ENCODE peak calls at places on chromosome 19, in five cellular contexts. One of them, this sample, is unnamed.

GRCh38 chr19:6838062-6838655 is 49.2 kb upstream of the ADGRE1 start:
- DNase-seq in HCT116: no peak
- DNase-seq in esophagus muscularis mucosa: no peak
- DNase-seq in A549: no peak
- DNase-seq in ovary: no peak
- DNase-seq in this sample: no peak

GRCh38 chr19:41479757-41480191 is 36.8 kb downstream of the ERICH4 start:
- DNase-seq in HCT116: no peak
- DNase-seq in esophagus muscularis mucosa: no peak
- DNase-seq in A549: peak
- DNase-seq in ovary: peak
- DNase-seq in this sample: no peak

GRCh38 chr19:17394891-17395415 is 957 bp upstream of the CCDC194 start:
- DNase-seq in HCT116: peak
- DNase-seq in esophagus muscularis mucosa: no peak
- DNase-seq in A549: peak
- DNase-seq in ovary: peak
- DNase-seq in this sample: no peak

GRCh38 chr19:5926641-5927438 is 12.8 kb downstream of the CAPS start:
- DNase-seq in HCT116: no peak
- DNase-seq in esophagus muscularis mucosa: no peak
- DNase-seq in A549: no peak
- DNase-seq in ovary: no peak
- DNase-seq in this sample: no peak

GRCh38 chr19:30739394-30739793 is 367.2 kb downstream of the ZNF536 start:
- DNase-seq in HCT116: no peak
- DNase-seq in esophagus muscularis mucosa: no peak
- DNase-seq in A549: no peak
- DNase-seq in ovary: no peak
- DNase-seq in this sample: peak

GRCh38 chr19:17716309-17716929 is 2.9 kb upstream of the MAP1S start:
- DNase-seq in HCT116: no peak
- DNase-seq in esophagus muscularis mucosa: no peak
- DNase-seq in A549: no peak
- DNase-seq in ovary: no peak
- DNase-seq in this sample: no peak

GRCh38 chr19:16886305-16886880 is 2.4 kb upstream of the F2RL3 start:
- DNase-seq in HCT116: no peak
- DNase-seq in esophagus muscularis mucosa: no peak
- DNase-seq in A549: peak
- DNase-seq in ovary: no peak
- DNase-seq in this sample: peak

GRCh38 chr19:39078436-39079200 is 5.5 kb upstream of the ACP7 start:
- DNase-seq in HCT116: peak
- DNase-seq in esophagus muscularis mucosa: no peak
- DNase-seq in A549: peak
- DNase-seq in ovary: no peak
- DNase-seq in this sample: no peak

GRCh38 chr19:40674291-40674690 is 16.2 kb downstream of the NUMBL start:
- DNase-seq in HCT116: no peak
- DNase-seq in esophagus muscularis mucosa: no peak
- DNase-seq in A549: no peak
- DNase-seq in ovary: no peak
- DNase-seq in this sample: no peak

GRCh38 chr19:6402834-6403608 is 10.1 kb upstream of the GTF2F1 start:
- DNase-seq in HCT116: no peak
- DNase-seq in esophagus muscularis mucosa: no peak
- DNase-seq in A549: no peak
- DNase-seq in ovary: no peak
- DNase-seq in this sample: no peak

GRCh38 chr19:11410682-11411081 is 8.4 kb downstream of the RGL3 start:
- DNase-seq in HCT116: no peak
- DNase-seq in esophagus muscularis mucosa: no peak
- DNase-seq in A549: peak
- DNase-seq in ovary: no peak
- DNase-seq in this sample: no peak

GRCh38 chr19:16026756-16027155 is 49.5 kb upstream of the TPM4 start:
- DNase-seq in HCT116: no peak
- DNase-seq in esophagus muscularis mucosa: no peak
- DNase-seq in A549: no peak
- DNase-seq in ovary: no peak
- DNase-seq in this sample: no peak

GRCh38 chr19:4267901-4268815 is 10.9 kb upstream of the SHD start:
- DNase-seq in HCT116: no peak
- DNase-seq in esophagus muscularis mucosa: no peak
- DNase-seq in A549: no peak
- DNase-seq in ovary: no peak
- DNase-seq in this sample: no peak

GRCh38 chr19:29598036-29598435 is 8.0 kb upstream of the POP4 start:
- DNase-seq in HCT116: no peak
- DNase-seq in esophagus muscularis mucosa: no peak
- DNase-seq in A549: no peak
- DNase-seq in ovary: no peak
- DNase-seq in this sample: no peak

GRCh38 chr19:9139609-9140158 is 513 bp upstream of the ZNF317 start:
- DNase-seq in HCT116: no peak
- DNase-seq in esophagus muscularis mucosa: no peak
- DNase-seq in A549: no peak
- DNase-seq in ovary: no peak
- DNase-seq in this sample: no peak
- H3K4me3 ChIP-seq in HCT116: peak
- H3K4me3 ChIP-seq in esophagus muscularis mucosa: peak
- H3K4me3 ChIP-seq in A549: peak
- H3K4me3 ChIP-seq in ovary: peak
- H3K4me3 ChIP-seq in this sample: peak

GRCh38 chr19:2243274-2244121 is 5.6 kb upstream of the AMH start:
- DNase-seq in HCT116: no peak
- DNase-seq in esophagus muscularis mucosa: no peak
- DNase-seq in A549: no peak
- DNase-seq in ovary: no peak
- DNase-seq in this sample: no peak

GRCh38 chr19:2242811-2243210 is 6.2 kb downstream of the SF3A2 start:
- DNase-seq in HCT116: no peak
- DNase-seq in esophagus muscularis mucosa: no peak
- DNase-seq in A549: no peak
- DNase-seq in ovary: no peak
- DNase-seq in this sample: no peak

GRCh38 chr19:2240881-2241760 is 4.5 kb downstream of the SF3A2 start:
- DNase-seq in HCT116: no peak
- DNase-seq in esophagus muscularis mucosa: no peak
- DNase-seq in A549: no peak
- DNase-seq in ovary: no peak
- DNase-seq in this sample: no peak

GRCh38 chr19:2244122-2244411 is 5.1 kb upstream of the AMH start:
- DNase-seq in HCT116: no peak
- DNase-seq in esophagus muscularis mucosa: no peak
- DNase-seq in A549: no peak
- DNase-seq in ovary: no peak
- DNase-seq in this sample: no peak

GRCh38 chr19:2242092-2242537 is 5.5 kb downstream of the SF3A2 start:
- DNase-seq in HCT116: no peak
- DNase-seq in esophagus muscularis mucosa: no peak
- DNase-seq in A549: no peak
- DNase-seq in ovary: no peak
- DNase-seq in this sample: no peak
- TF ChIP-seq POLR2A in HCT116: no peak
- TF ChIP-seq POLR2A in esophagus muscularis mucosa: no peak
- TF ChIP-seq POLR2A in A549: no peak
- TF ChIP-seq POLR2A in ovary: no peak
- TF ChIP-seq POLR2A in this sample: no peak

DNA sequence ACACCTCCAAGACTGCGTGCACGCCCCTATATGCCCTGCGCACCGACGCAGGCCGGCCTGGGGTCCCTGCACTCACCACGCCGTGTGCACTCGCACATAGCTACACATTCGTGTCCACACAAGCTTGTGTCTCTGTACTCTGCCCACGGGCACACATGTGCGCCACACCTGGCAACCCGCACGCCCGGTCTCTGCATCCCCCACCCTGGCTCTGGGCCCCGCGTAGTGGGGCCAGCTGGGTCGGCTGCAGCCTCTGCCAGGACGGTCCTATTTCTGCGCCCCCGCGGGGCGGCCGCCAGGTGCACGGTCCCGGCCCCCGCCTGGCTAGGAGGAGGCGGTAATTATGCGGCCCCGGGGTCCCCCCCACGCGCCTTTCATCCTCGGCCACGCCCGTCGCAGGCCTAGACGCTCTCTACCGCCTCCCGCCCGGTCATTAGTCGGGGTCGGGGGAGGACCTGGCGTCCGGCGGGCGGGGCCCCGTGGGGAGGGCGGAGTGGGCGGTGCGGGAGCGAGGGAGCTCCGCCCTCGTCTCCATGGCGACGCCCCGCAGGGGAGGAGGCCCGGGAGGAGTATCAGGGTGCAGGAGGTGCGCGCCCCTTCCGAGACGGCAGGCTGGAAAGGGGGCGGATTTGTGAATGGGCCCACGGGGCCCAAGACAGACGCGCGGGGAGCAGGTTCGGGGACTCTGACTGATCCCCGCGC is 2.9 kb upstream of the CIRBP start:
- DNase-seq in HCT116: no peak
- DNase-seq in esophagus muscularis mucosa: no peak
- DNase-seq in A549: peak
- DNase-seq in ovary: peak
- DNase-seq in this sample: peak
- TF ChIP-seq CTCF in HCT116: no peak
- TF ChIP-seq CTCF in esophagus muscularis mucosa: no peak
- TF ChIP-seq CTCF in A549: no peak
- TF ChIP-seq CTCF in ovary: no peak
- TF ChIP-seq CTCF in this sample: no peak

GRCh38 chr19:54465367-54466109 is 2.0 kb upstream of the LENG9 start:
- DNase-seq in HCT116: no peak
- DNase-seq in esophagus muscularis mucosa: no peak
- DNase-seq in A549: no peak
- DNase-seq in ovary: peak
- DNase-seq in this sample: no peak
- H3K4me3 ChIP-seq in HCT116: no peak
- H3K4me3 ChIP-seq in esophagus muscularis mucosa: peak
- H3K4me3 ChIP-seq in A549: peak
- H3K4me3 ChIP-seq in ovary: no peak
- H3K4me3 ChIP-seq in this sample: no peak

GRCh38 chr19:35153701-35154534 is 617 bp upstream of the FXYD5 start:
- DNase-seq in HCT116: no peak
- DNase-seq in esophagus muscularis mucosa: no peak
- DNase-seq in A549: peak
- DNase-seq in ovary: no peak
- DNase-seq in this sample: no peak

GRCh38 chr19:35154535-35155406 is at the start of gene FXYD5:
- DNase-seq in HCT116: no peak
- DNase-seq in esophagus muscularis mucosa: no peak
- DNase-seq in A549: peak
- DNase-seq in ovary: no peak
- DNase-seq in this sample: peak

GRCh38 chr19:35155981-35156672 is 1.6 kb downstream of the FXYD5 start:
- DNase-seq in HCT116: no peak
- DNase-seq in esophagus muscularis mucosa: no peak
- DNase-seq in A549: no peak
- DNase-seq in ovary: no peak
- DNase-seq in this sample: no peak

GRCh38 chr19:35156673-35157014 is 2.1 kb downstream of the FXYD5 start:
- DNase-seq in HCT116: no peak
- DNase-seq in esophagus muscularis mucosa: no peak
- DNase-seq in A549: no peak
- DNase-seq in ovary: no peak
- DNase-seq in this sample: no peak

GRCh38 chr19:35155441-35155840 is 906 bp downstream of the FXYD5 start:
- DNase-seq in HCT116: no peak
- DNase-seq in esophagus muscularis mucosa: no peak
- DNase-seq in A549: no peak
- DNase-seq in ovary: no peak
- DNase-seq in this sample: no peak
- TF ChIP-seq POLR2A in HCT116: no peak
- TF ChIP-seq POLR2A in esophagus muscularis mucosa: no peak
- TF ChIP-seq POLR2A in A549: no peak
- TF ChIP-seq POLR2A in ovary: no peak
- TF ChIP-seq POLR2A in this sample: no peak

DNA sequence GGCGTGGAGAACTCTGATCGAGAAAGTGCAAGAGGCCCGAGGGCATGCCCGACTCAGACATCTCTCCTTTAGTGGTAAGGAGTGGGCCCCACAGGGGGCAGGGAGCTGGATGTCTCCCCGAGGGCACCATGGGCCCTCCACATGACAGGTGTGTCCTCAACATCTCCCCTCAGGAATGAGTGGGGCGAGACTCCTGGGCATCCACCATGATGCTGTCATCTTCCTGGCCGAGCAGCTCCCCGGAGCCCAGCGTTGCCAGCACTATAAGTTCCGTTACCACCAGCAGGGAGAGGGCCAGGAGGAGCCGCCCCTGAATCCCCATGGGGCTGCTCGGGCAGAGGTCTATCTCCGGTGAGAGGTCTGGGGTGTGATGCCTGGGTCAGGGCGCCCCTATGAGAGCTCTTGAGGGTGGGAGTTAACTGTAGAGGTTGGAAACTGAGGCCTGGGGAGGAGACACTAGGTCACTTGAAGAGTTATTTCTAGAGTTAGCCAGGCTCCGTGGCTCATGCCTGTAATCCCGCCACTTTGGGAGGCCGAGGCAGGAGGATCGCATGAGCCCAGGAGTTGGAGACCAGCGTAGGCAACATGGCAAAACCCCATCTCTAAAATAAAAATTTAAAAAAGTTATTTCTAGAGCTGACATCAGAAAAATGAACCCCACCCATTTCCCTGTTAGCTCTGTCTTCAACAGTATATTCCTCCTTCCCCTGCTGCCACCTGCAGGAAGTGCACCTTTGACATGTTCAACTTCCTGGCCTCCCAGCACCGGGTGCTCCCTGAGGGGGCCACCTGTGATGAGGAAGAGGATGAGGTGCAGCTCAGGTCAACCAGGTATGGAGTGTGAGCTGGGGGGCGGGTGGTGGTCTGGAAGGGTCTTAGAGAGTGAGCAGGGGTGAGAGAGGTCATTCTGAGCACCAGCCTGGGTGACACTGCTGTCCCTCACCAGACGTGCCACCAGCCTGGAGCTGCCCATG is 5.1 kb downstream of the IGFLR1 start:
- DNase-seq in HCT116: no peak
- DNase-seq in esophagus muscularis mucosa: no peak
- DNase-seq in A549: peak
- DNase-seq in ovary: no peak
- DNase-seq in this sample: no peak
- TF ChIP-seq CTCF in HCT116: peak
- TF ChIP-seq CTCF in esophagus muscularis mucosa: no peak
- TF ChIP-seq CTCF in A549: no peak
- TF ChIP-seq CTCF in ovary: no peak
- TF ChIP-seq CTCF in this sample: no peak

This sample was measured in lower leg skin.